ENCODE peak calls at places on chromosomes 12 and 14, in four cellular contexts. H, I, S and T are unnamed samples.

GRCh38 chr12:104752883-104753282 is 205.2 kb downstream of the SLC41A2 start:
- DNase-seq in I (no peak), H (no peak), S (no peak), T (no peak)

GRCh38 chr12:1453801-1454200 is 140.6 kb downstream of the FBXL14 start:
- DNase-seq in H (no peak), I (no peak), S (no peak), T (no peak)

GRCh38 chr12:93979189-93979588 is 169.2 kb upstream of the PLXNC1 start:
- DNase-seq in H (no peak), S (no peak), I (no peak), T (no peak)

GRCh38 chr14:46686652-46687051 is 35.1 kb upstream of the RPL10L start:
- DNase-seq in H (no peak), S (no peak), I (no peak), T (no peak)

GRCh38 chr12:45289245-45290217 is 73.6 kb downstream of the ANO6 start:
- DNase-seq in H (no peak), S (no peak), I (no peak), T (no peak)

GRCh38 chr12:79420146-79420618 is 270.6 kb downstream of the PAWR start:
- DNase-seq in S (no peak), I (no peak), H (no peak), T (no peak)

GRCh38 chr12:32921397-32921796 is 24.8 kb upstream of the PKP2 start:
- DNase-seq in S (no peak), I (no peak), H (no peak), T (no peak)

GRCh38 chr14:20682127-20682434 is 2.3 kb upstream of the RNASE4 start:
- DNase-seq in I (no peak), H (no peak), S (no peak), T (no peak)

GRCh38 chr14:68796418-68797101 is 3.7 kb upstream of the ZFP36L1 start:
- DNase-seq in I (no peak), H (no peak), S (no peak), T (no peak)

GRCh38 chr12:57737467-57738141 is 938 bp downstream of the AGAP2 start:
- DNase-seq in I (no peak), H (peak; percentile 71), S (no peak), T (no peak)

GRCh38 chr12:78799679-78800078 is 64.9 kb upstream of the SYT1 start:
- DNase-seq in S (no peak), I (no peak), H (no peak), T (no peak)

GRCh38 chr12:87596636-87597035 is 432.6 kb downstream of the C12orf50 start:
- DNase-seq in S (no peak), I (no peak), H (no peak), T (no peak)

GRCh38 chr12:20917269-20917668 is 106.8 kb downstream of the SLCO1B3 start:
- DNase-seq in S (no peak), H (no peak), I (no peak), T (no peak)

GRCh38 chr12:30795660-30796507 is 41.1 kb upstream of the CAPRIN2 start:
- DNase-seq in H (peak; percentile 81), I (peak; percentile 28), S (peak; percentile 91), T (no peak)

GRCh38 chr12:67358686-67359374 is 89.7 kb downstream of the CAND1 start:
- DNase-seq in S (no peak), I (no peak), H (no peak), T (no peak)

GRCh38 chr14:69114763-69115162 is 38.2 kb downstream of the DCAF5 start:
- DNase-seq in I (no peak), H (no peak), S (no peak), T (no peak)

GRCh38 chr12:14952295-14952995 is 9.0 kb downstream of the ARHGDIB start:
- DNase-seq in S (no peak), I (no peak), H (no peak), T (no peak)

GRCh38 chr14:69346710-69347109 is 51.4 kb downstream of the ERH start:
- DNase-seq in H (peak; percentile 75), S (no peak), I (no peak), T (no peak)

GRCh38 chr12:107091989-107092641 is 1.2 kb downstream of the CRY1 start:
- DNase-seq in S (no peak), I (no peak), H (no peak), T (no peak)

GRCh38 chr12:47267571-47267970 is 187.8 kb upstream of the AMIGO2 start:
- DNase-seq in H (no peak), I (no peak), S (no peak), T (no peak)